ENCODE peak calls at places on chromosome 1, in nine cellular contexts. J, L, W, H, U, Q, X, O and P are unnamed samples.

GRCh38 chr1:27153549-27153886 is 1.4 kb downstream of the SLC9A1 start:
- DNase-seq in J (no peak), L (no peak), W (no peak), H (no peak), U (no peak), Q (no peak), X (no peak), O (no peak), P (no peak)

GRCh38 chr1:205701405-205701804 is 21.1 kb upstream of the SLC45A3 start:
- DNase-seq in J (no peak), L (no peak), W (no peak), H (no peak), U (no peak), Q (no peak), X (no peak), O (no peak), P (no peak)

GRCh38 chr1:78678324-78678723 is 28.7 kb downstream of the IFI44 start:
- DNase-seq in J (no peak), L (no peak), W (peak), H (peak), U (no peak), Q (no peak), X (peak), O (no peak), P (peak)

GRCh38 chr1:216576246-216576645 is 147.0 kb downstream of the ESRRG start:
- DNase-seq in J (no peak), L (no peak), W (no peak), H (no peak), U (no peak), Q (peak), X (no peak), O (no peak), P (no peak)

GRCh38 chr1:23592209-23592905 is 33.1 kb upstream of the ID3 start:
- DNase-seq in J (no peak), L (no peak), W (no peak), H (no peak), U (no peak), Q (no peak), X (no peak), O (no peak), P (no peak)

GRCh38 chr1:104878203-104878911 is 1128.7 kb downstream of the AMY1C start:
- DNase-seq in J (no peak), L (no peak), W (no peak), H (no peak), U (no peak), Q (no peak), X (no peak), O (no peak), P (no peak)

GRCh38 chr1:116474921-116475849 is 95.6 kb downstream of the CD58 start:
- DNase-seq in J (no peak), L (no peak), W (no peak), H (no peak), U (no peak), Q (no peak), X (no peak), O (no peak), P (no peak)

GRCh38 chr1:35642472-35642955 is 1.2 kb upstream of the PSMB2 start:
- DNase-seq in J (no peak), L (no peak), W (no peak), H (no peak), U (no peak), Q (no peak), X (peak), O (no peak), P (no peak)

GRCh38 chr1:21898326-21899155 is 38.6 kb downstream of the HSPG2 start:
- DNase-seq in J (no peak), L (no peak), W (no peak), H (no peak), U (no peak), Q (no peak), X (no peak), O (no peak), P (no peak)

GRCh38 chr1:211331011-211331709 is 4.5 kb downstream of the TRAF5 start:
- DNase-seq in J (no peak), L (no peak), W (no peak), H (no peak), U (no peak), Q (no peak), X (no peak), O (no peak), P (no peak)

GRCh38 chr1:53737648-53738204 is 1.2 kb downstream of the GLIS1 start:
- DNase-seq in J (no peak), L (no peak), W (peak), H (no peak), U (no peak), Q (no peak), X (no peak), O (no peak), P (no peak)

GRCh38 chr1:158638905-158639304 is 33.8 kb downstream of the OR10Z1 start:
- DNase-seq in J (no peak), L (no peak), W (no peak), H (no peak), U (no peak), Q (no peak), X (no peak), O (no peak), P (no peak)

GRCh38 chr1:196361112-196361714 is 247.0 kb downstream of the KCNT2 start:
- DNase-seq in J (no peak), L (no peak), W (no peak), H (no peak), U (no peak), Q (no peak), X (no peak), O (no peak), P (no peak)